ENCODE peak calls at places on chromosomes 13 and 19, in eight cellular contexts. L is psoas muscle, H is Caco-2, V is Panc1, P is mammary epithelial cell, M is small intestine, J is H9, R is H1. W is an unnamed sample. For H3K4me1, the result is how much of the 10 kb centered on the place peaks cover.

GRCh38 chr13:34867590-34867989 is 74.5 kb upstream of the NBEA start:
- DNase-seq in L (no peak), H (no peak), V (no peak), P (peak), M (no peak), J (no peak), R (no peak), W (no peak)

GRCh38 chr19:55066107-55066709 is 3.3 kb upstream of the RDH13 start:
- DNase-seq in L (no peak), H (no peak), V (no peak), P (no peak), M (no peak), J (no peak), R (no peak), W (no peak)

GRCh38 chr13:39874331-39875055 is 219.0 kb downstream of the COG6 start:
- DNase-seq in L (no peak), H (no peak), V (no peak), P (no peak), M (no peak), J (no peak), R (no peak), W (no peak)

GRCh38 chr19:17871878-17872250 is at the start of gene SLC5A5:
- DNase-seq in L (no peak), H (no peak), V (no peak), P (no peak), M (no peak), J (peak), R (peak), W (no peak)

GRCh38 chr13:44243198-44243852 is 130.3 kb upstream of the SERP2 start:
- DNase-seq in L (peak), H (peak), V (no peak), P (peak), M (no peak), J (peak), R (peak), W (peak)

GRCh38 chr13:105634059-105634458 is 901.4 kb downstream of the EFNB2 start:
- DNase-seq in L (no peak), H (no peak), V (no peak), P (no peak), M (no peak), J (no peak), R (no peak), W (no peak)

GRCh38 chr13:24997367-24997967 is 98.5 kb upstream of the PABPC3 start:
- DNase-seq in L (no peak), H (no peak), V (no peak), P (no peak), M (peak), J (no peak), R (no peak), W (peak)

GRCh38 chr19:47253467-47253881 is 2.9 kb upstream of the CCDC9 start:
- DNase-seq in L (no peak), H (no peak), V (no peak), P (peak), M (no peak), J (no peak), R (no peak), W (peak)

GRCh38 chr19:35216026-35216832 is 12.3 kb downstream of the FAM187B start:
- DNase-seq in L (no peak), H (no peak), V (no peak), P (peak), M (no peak), J (no peak), R (no peak), W (no peak)

DNA sequence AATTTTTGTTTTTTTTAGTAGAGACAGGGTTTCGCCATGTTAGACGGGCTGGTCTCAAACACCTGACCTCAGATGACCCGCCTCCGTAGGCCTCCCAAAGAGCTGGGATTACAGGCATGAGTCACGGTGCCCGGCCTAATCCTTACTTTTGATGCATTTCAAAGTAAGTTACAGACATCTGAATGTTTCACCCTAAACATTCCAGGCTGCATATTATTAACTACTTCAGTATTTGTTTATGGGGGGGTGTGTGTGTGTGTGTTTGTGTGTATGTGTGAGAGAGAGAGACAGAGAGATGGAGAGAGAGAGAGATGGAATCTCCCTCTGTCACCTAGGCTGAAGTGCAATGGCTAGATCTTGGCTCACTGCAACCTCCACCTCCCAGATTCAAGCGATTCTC is 13.1 kb downstream of the SULT2B1 start:
- DNase-seq in L (no peak), H (peak), V (no peak), P (no peak), M (no peak), J (no peak), R (no peak), W (peak)
- H3K4me1 ChIP-seq in L (under half), H (under half), V (under half), P (under half), M (under half), J (under half), R (under half), W (under half)

DNA sequence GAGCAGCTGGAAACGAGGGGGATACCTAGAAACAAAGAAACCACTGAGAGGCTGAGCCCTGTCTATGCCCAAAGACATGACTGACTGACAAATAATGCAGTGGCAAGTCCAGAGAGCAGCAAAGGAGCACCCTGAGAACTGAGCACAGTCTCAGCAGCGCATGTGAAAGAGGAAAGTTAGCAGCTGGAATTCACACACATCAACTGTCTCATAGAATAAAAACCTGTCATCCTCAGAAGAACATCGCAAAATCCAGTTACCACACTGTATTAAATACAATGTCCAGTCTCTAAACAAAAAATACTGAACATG is 24.1 kb upstream of the DLEU7 start:
- DNase-seq in L (no peak), H (no peak), V (no peak), P (no peak), M (no peak), J (no peak), R (no peak), W (no peak)
- H3K4me1 ChIP-seq in L (under half), H (under half), V (under half), P (under half), M (under half), J (under half), R (under half), W (under half)

GRCh38 chr19:53583181-53583580 is 45.2 kb downstream of the ZNF331 start:
- DNase-seq in L (no peak), H (no peak), V (no peak), P (no peak), M (no peak), J (no peak), R (no peak), W (no peak)

GRCh38 chr19:53580871-53581835 is 43.2 kb downstream of the ZNF331 start:
- DNase-seq in L (no peak), H (no peak), V (no peak), P (no peak), M (no peak), J (peak), R (peak), W (peak)

GRCh38 chr19:53581871-53582279 is 43.9 kb downstream of the ZNF331 start:
- DNase-seq in L (no peak), H (no peak), V (no peak), P (no peak), M (no peak), J (peak), R (peak), W (peak)

DNA sequence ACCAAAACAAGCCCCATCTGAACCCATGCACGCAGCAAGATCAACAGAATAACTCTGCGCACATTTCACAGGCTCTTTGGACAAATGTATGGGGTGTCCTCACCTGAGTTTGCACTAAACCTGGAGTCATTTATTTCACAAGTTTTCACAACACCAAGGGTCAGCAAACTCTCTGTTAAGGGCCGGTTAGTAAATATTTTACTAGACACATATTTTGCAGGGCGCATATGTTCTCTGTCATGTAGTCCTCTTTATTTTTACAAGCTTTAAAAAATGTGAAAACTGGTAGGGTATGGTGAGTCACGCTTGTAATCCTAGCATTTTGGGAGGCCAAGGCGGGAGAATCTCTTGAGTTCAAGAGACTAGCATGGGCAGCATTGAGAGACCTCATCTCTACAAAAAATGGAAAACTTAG is 45.5 kb upstream of the DPRX start:
- DNase-seq in L (no peak), H (no peak), V (no peak), P (no peak), M (no peak), J (no peak), R (no peak), W (no peak)
- H3K4me1 ChIP-seq in L (under half), H (under half), V (under half), P (under half), M (under half), J (under half), R (under half), W (under half)

GRCh38 chr13:23772717-23773116 is 116.5 kb downstream of the MIPEP start:
- DNase-seq in L (no peak), H (no peak), V (no peak), P (no peak), M (no peak), J (no peak), R (no peak), W (peak)
- H3K4me1 ChIP-seq in L (under half), H (under half), V (under half), P (under half), M (under half), J (under half), R (under half), W (under half)

DNA sequence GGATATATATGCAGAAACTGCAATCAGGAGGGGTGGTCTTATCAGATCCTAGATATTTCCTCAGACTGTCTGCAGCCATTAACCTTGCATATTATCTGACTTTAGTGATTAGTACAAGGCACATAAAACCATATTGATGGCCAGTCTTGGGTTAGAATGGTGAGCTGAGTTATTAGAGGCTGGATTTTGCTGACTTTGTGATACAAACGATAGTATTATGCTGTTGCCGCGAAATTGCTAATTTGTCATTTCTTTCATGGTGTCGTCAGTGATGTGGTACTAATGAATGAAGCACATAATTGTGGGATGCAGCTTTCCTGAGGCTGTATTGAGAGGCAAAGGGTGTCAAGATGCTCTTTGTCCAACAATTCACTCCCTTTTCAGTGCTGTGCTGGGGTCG is 172.5 kb downstream of the TEX29 start:
- DNase-seq in L (no peak), H (no peak), V (no peak), P (no peak), M (no peak), J (no peak), R (no peak), W (no peak)
- H3K4me1 ChIP-seq in L (under half), H (under half), V (under half), P (under half), M (under half), J (under half), R (under half), W (under half)

GRCh38 chr19:10418281-10419199 is 1.8 kb upstream of the PDE4A start:
- DNase-seq in L (no peak), H (no peak), V (no peak), P (no peak), M (no peak), J (peak), R (peak), W (no peak)
- H3K4me1 ChIP-seq in L (under half), H (under half), V (under half), P (under half), M (under half), J (under half), R (under half), W (under half)

DNA sequence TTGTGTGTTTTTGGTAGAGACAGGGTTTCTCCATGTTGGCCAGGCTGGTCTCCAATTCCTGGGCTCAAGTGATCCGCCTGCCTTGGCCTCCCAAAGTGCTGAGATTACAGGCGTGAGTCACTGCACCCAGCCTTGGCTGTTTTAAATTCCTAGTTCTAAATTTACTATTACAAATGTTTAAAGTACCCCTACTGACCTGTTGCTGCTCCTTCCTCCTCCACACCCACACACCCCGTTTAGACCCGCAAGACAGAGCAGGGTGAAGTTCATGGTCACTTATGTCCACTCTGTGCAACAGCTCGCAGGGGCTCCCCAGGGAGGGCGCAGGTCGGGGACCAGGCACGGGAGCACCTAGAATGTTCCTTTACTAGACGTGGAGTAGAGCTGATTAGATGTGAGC is 28.7 kb downstream of the TMEM161A start:
- DNase-seq in L (no peak), H (no peak), V (no peak), P (no peak), M (no peak), J (no peak), R (no peak), W (peak)
- H3K4me1 ChIP-seq in L (under half), H (under half), V (under half), P (under half), M (under half), J (under half), R (under half), W (under half)